ENCODE peak calls at places on chromosomes 12 and 14, in four cellular contexts. C, Q, U and R are unnamed samples.
A peak's percentile ranks its signal among the peaks of the same experiment; 100 is the strongest.

GRCh38 chr14:96146131-96146771 is 58.4 kb upstream of the BDKRB2 start:
- DNase-seq in Q (no peak), U (peak; percentile 80), C (no peak), R (no peak)

GRCh38 chr12:111773801-111774551 is 7.2 kb downstream of the ALDH2 start:
- DNase-seq in Q (peak; percentile 85), C (peak; percentile 88), U (no peak), R (peak; percentile 82)

GRCh38 chr12:22978962-22979361 is 354.0 kb downstream of the ETNK1 start:
- DNase-seq in C (no peak), Q (no peak), U (peak; percentile 8), R (no peak)

GRCh38 chr12:22047495-22047894 is 1.5 kb downstream of the CMAS start:
- DNase-seq in C (no peak), U (no peak), Q (no peak), R (no peak)

GRCh38 chr12:25433581-25434325 is 119.3 kb downstream of the LMNTD1 start:
- DNase-seq in U (peak; percentile 14), C (no peak), Q (no peak), R (no peak)

GRCh38 chr14:103207404-103208072 is 84.3 kb downstream of the TNFAIP2 start:
- DNase-seq in U (no peak), Q (peak; percentile 67), C (no peak), R (no peak)

GRCh38 chr12:53757095-53757770 is 5.5 kb upstream of the CISTR start:
- DNase-seq in Q (peak; percentile 77), C (peak; percentile 84), U (peak; percentile 63), R (no peak)

GRCh38 chr14:24327303-24327702 is 7.6 kb downstream of the ADCY4 start:
- DNase-seq in U (no peak), C (no peak), Q (no peak), R (no peak)

GRCh38 chr12:124560519-124560918 is 6.9 kb downstream of the NCOR2 start:
- DNase-seq in Q (no peak), U (no peak), C (no peak), R (no peak)

GRCh38 chr12:28104338-28104737 is 85.9 kb upstream of the CCDC91 start:
- DNase-seq in Q (no peak), U (no peak), C (no peak), R (no peak)

GRCh38 chr12:117204146-117204545 is 13.9 kb upstream of the FBXO21 start:
- DNase-seq in Q (no peak), C (no peak), U (no peak), R (no peak)

GRCh38 chr12:130807309-130807708 is 31.7 kb downstream of the STX2 start:
- DNase-seq in C (no peak), U (no peak), Q (no peak), R (no peak)

GRCh38 chr14:53218161-53218560 is 65.0 kb upstream of the DDHD1 start:
- DNase-seq in Q (no peak), C (no peak), U (no peak), R (no peak)
- H3K4me3 ChIP-seq in Q (peak overlapping the region; percentile 72), C (peak overlapping the region; percentile 72), U (no peak overlapping the region), R (peak overlapping the region; percentile 84)

GRCh38 chr14:80930095-80930494 is 11.4 kb downstream of the CEP128 start:
- DNase-seq in U (no peak), Q (no peak), C (no peak), R (no peak)

GRCh38 chr14:80926706-80927384 is 14.7 kb downstream of the CEP128 start:
- DNase-seq in U (no peak), Q (no peak), C (no peak), R (no peak)

GRCh38 chr14:80924365-80925103 is 17.0 kb downstream of the CEP128 start:
- DNase-seq in C (no peak), Q (no peak), U (no peak), R (no peak)

GRCh38 chr14:80930836-80931389 is 10.6 kb downstream of the CEP128 start:
- DNase-seq in C (no peak), U (no peak), Q (no peak), R (no peak)

DNA sequence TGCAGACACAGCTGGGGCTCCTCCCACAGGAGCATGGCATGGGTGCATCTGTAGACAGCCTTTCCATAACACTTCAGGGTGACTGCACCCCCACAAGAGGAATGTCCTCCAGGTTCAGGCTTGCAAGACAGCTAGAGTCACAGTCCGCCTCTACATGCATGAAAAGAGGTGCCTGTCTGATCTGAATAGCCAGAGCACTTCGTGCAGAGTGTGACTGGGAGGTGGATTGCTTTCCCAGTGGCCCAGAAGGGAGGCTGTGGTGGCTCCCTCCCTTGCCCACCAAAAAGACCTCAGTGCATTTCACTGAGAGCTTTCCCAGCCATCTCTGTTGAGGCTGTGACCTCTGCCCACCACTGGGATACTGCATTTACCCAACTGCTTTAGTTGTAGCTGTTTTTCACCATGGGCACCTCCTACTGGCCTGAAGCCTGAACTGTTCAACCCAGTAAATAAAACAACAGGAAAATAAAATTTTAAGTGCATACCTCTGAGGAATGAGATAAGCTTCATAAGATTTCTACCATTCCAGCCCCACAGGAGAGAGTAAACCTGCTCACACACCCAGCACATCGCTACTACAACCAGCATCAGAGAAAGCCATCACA is 14.1 kb downstream of the CEP128 start:
- DNase-seq in C (no peak), U (no peak), Q (no peak), R (no peak)
- TF ChIP-seq CTCF in C (no peak), U (no peak), Q (no peak), R (no peak)

GRCh38 chr14:67491285-67491684 is 2.8 kb upstream of the TMEM229B start:
- DNase-seq in Q (no peak), U (no peak), C (no peak), R (no peak)

GRCh38 chr14:67493092-67493717 is 4.7 kb upstream of the TMEM229B start:
- DNase-seq in Q (no peak), U (no peak), C (no peak), R (no peak)

GRCh38 chr14:67491741-67492504 is 3.4 kb upstream of the TMEM229B start:
- DNase-seq in U (no peak), C (no peak), Q (no peak), R (no peak)

GRCh38 chr14:67490201-67490600 is 1.7 kb upstream of the TMEM229B start:
- DNase-seq in C (no peak), U (no peak), Q (no peak), R (no peak)

GRCh38 chr14:67492538-67492937 is 4.0 kb upstream of the TMEM229B start:
- DNase-seq in U (no peak), C (no peak), Q (no peak), R (no peak)
- H3K27ac ChIP-seq in U (no peak overlapping the region), C (no peak overlapping the region), Q (no peak overlapping the region), R (no peak overlapping the region)

GRCh38 chr12:14430394-14430986 is 65.0 kb downstream of the ATF7IP start:
- DNase-seq in C (no peak), Q (no peak), U (no peak), R (no peak)
- H3K4me3 ChIP-seq in C (no peak overlapping the region), Q (no peak overlapping the region), U (no peak overlapping the region), R (no peak overlapping the region)

GRCh38 chr12:77788231-77789168 is 42.2 kb upstream of the NAV3 start:
- DNase-seq in U (peak; percentile 67), Q (no peak), C (no peak), R (no peak)
- TF ChIP-seq CTCF in U (no peak), Q (no peak), C (no peak), R (no peak)